ENCODE peak calls at places on chromosomes 16 and 17, in seven cellular contexts. F is neural progenitor cell, N is WTC11, Q is HFF-Myc, O is endothelial cell, L is heart left ventricle, P is GM10248. J is an unnamed sample.

GRCh38 chr17:42541041-42541833 is 5.2 kb downstream of the NAGLU start:
- DNase-seq in F (no peak), N (no peak), Q (no peak), O (no peak), L (no peak), P (no peak), J (no peak)

GRCh38 chr17:72362466-72363335 is 241.9 kb downstream of the SOX9 start:
- DNase-seq in F (no peak), N (no peak), Q (no peak), O (no peak), L (no peak), P (no peak), J (no peak)

GRCh38 chr16:89435051-89435450 is 55.3 kb downstream of the ANKRD11 start:
- DNase-seq in F (no peak), N (no peak), Q (no peak), O (no peak), L (no peak), P (no peak), J (no peak)

GRCh38 chr16:54282202-54282922 is 4.2 kb downstream of the IRX3 start:
- DNase-seq in F (peak), N (peak), Q (no peak), O (peak), L (peak), P (peak), J (no peak)

GRCh38 chr17:1909985-1910384 is 80.2 kb downstream of the RPA1 start:
- DNase-seq in F (peak), N (no peak), Q (no peak), O (no peak), L (no peak), P (no peak), J (no peak)

GRCh38 chr17:19341211-19341631 is 21.3 kb downstream of the B9D1 start:
- DNase-seq in F (no peak), N (peak), Q (no peak), O (no peak), L (no peak), P (no peak), J (no peak)

GRCh38 chr16:81069063-81069462 is 8.0 kb downstream of the C16orf46 start:
- DNase-seq in F (no peak), N (no peak), Q (no peak), O (no peak), L (no peak), P (no peak), J (no peak)

GRCh38 chr16:10122546-10122945 is 59.7 kb downstream of the GRIN2A start:
- DNase-seq in F (peak), N (peak), Q (no peak), O (peak), L (no peak), P (no peak), J (no peak)

GRCh38 chr17:77329741-77330531 is 189.2 kb downstream of the SEC14L1 start:
- DNase-seq in F (no peak), N (peak), Q (no peak), O (no peak), L (peak), P (no peak), J (peak)

GRCh38 chr17:49841548-49841947 is 6.3 kb downstream of the TAC4 start:
- DNase-seq in F (no peak), N (no peak), Q (no peak), O (no peak), L (no peak), P (no peak), J (no peak)
- TF ChIP-seq CTCF in F (peak), N (no peak), Q (peak), O (peak), L (no peak), P (no peak), J (no peak)

GRCh38 chr16:59047114-59047513 is 313.0 kb upstream of the GOT2 start:
- DNase-seq in F (peak), N (no peak), Q (no peak), O (no peak), L (no peak), P (no peak), J (no peak)
- TF ChIP-seq CTCF in F (peak), N (no peak), Q (no peak), O (peak), L (no peak), P (no peak), J (peak)

GRCh38 chr17:74119960-74120359 is 83.5 kb upstream of the RPL38 start:
- DNase-seq in F (no peak), N (no peak), Q (no peak), O (no peak), L (no peak), P (no peak), J (no peak)

GRCh38 chr17:74117999-74118421 is 85.5 kb upstream of the RPL38 start:
- DNase-seq in F (peak), N (no peak), Q (no peak), O (no peak), L (no peak), P (no peak), J (no peak)

GRCh38 chr17:74119049-74119580 is 84.4 kb upstream of the RPL38 start:
- DNase-seq in F (no peak), N (no peak), Q (no peak), O (no peak), L (no peak), P (no peak), J (no peak)

GRCh38 chr17:74117087-74117486 is 86.4 kb upstream of the RPL38 start:
- DNase-seq in F (no peak), N (no peak), Q (no peak), O (no peak), L (no peak), P (no peak), J (no peak)

DNA sequence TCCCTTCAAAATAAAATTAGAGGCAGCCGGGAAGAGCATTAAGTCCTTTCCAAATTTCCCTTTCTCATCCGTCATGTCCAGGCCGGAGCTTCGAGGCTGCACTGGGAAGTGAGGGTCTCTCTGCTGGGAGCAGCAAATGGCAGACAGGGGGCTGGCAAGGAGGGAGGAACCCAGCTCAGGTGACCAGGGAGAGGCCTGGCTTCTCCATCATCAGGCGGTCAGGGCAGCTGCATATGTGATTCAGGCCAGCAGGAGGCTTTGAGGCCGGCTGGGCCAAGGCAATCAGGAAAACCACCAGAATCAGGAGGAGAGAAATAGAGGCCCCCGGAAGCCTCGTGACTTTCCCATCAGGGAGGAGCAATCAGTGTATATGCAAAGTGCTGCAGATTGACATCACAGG is 85.0 kb upstream of the RPL38 start:
- DNase-seq in F (peak), N (peak), Q (no peak), O (peak), L (no peak), P (no peak), J (no peak)
- TF ChIP-seq CTCF in F (peak), N (peak), Q (no peak), O (no peak), L (no peak), P (no peak), J (no peak)

GRCh38 chr17:65035191-65035590 is 21.3 kb downstream of the GNA13 start:
- DNase-seq in F (no peak), N (no peak), Q (no peak), O (no peak), L (no peak), P (no peak), J (no peak)
- TF ChIP-seq CTCF in F (no peak), N (no peak), Q (no peak), O (no peak), L (no peak), P (no peak), J (no peak)

J was measured in osteocyte.